ENCODE peak calls at places on chromosome 20, in six cellular contexts. H, K, Q, S, R and Y are unnamed samples.
A peak's percentile ranks its signal among the peaks of the same experiment; 100 is the strongest.

GRCh38 chr20:23446505-23446904 is 6.2 kb downstream of the CST11 start:
- DNase-seq in K (no peak), H (peak; percentile 53), Q (no peak), S (no peak), R (peak; percentile 60), Y (no peak)

GRCh38 chr20:427849-428657 is 20.0 kb downstream of the RBCK1 start:
- DNase-seq in K (no peak), S (no peak), H (no peak), R (no peak), Q (no peak), Y (no peak)

GRCh38 chr20:11891827-11892521 is 25.7 kb upstream of the BTBD3 start:
- DNase-seq in R (peak; percentile 87), S (peak; percentile 55), Q (peak; percentile 64), K (peak; percentile 62), H (peak; percentile 71), Y (no peak)

GRCh38 chr20:48850257-48850656 is 22.5 kb upstream of the PREX1 start:
- DNase-seq in H (no peak), K (no peak), Q (no peak), R (no peak), S (no peak), Y (no peak)

GRCh38 chr20:48845721-48846306 is 18.0 kb upstream of the PREX1 start:
- DNase-seq in H (no peak), S (no peak), R (peak; percentile 54), K (no peak), Q (no peak), Y (no peak)

GRCh38 chr20:57633945-57634491 is 13.8 kb upstream of the ZBP1 start:
- DNase-seq in K (no peak), S (no peak), Q (no peak), R (no peak), H (no peak), Y (no peak)

GRCh38 chr20:46040902-46041535 is 12.0 kb downstream of the SLC12A5 start:
- DNase-seq in K (no peak), S (no peak), Q (peak; percentile 42), H (peak; percentile 38), R (peak; percentile 67), Y (no peak)

GRCh38 chr20:8860011-8860495 is 208.8 kb upstream of the PLCB4 start:
- DNase-seq in K (no peak), S (no peak), R (peak; percentile 96), H (no peak), Q (no peak), Y (no peak)

GRCh38 chr20:52103911-52104545 is 87.6 kb downstream of the ZFP64 start:
- DNase-seq in S (no peak), K (no peak), H (no peak), Q (peak; percentile 30), R (no peak), Y (no peak)

GRCh38 chr20:1186367-1186991 is 1.7 kb upstream of the TMEM74B start:
- DNase-seq in S (no peak), K (no peak), H (no peak), Q (no peak), R (no peak), Y (no peak)

GRCh38 chr20:18133962-18134361 is 3.7 kb upstream of the KAT14 start:
- DNase-seq in S (no peak), K (no peak), Q (no peak), R (peak; percentile 77), H (no peak), Y (no peak)

GRCh38 chr20:33563788-33564187 is 73.9 kb downstream of the CBFA2T2 start:
- DNase-seq in S (no peak), K (no peak), R (no peak), H (no peak), Q (no peak), Y (no peak)

DNA sequence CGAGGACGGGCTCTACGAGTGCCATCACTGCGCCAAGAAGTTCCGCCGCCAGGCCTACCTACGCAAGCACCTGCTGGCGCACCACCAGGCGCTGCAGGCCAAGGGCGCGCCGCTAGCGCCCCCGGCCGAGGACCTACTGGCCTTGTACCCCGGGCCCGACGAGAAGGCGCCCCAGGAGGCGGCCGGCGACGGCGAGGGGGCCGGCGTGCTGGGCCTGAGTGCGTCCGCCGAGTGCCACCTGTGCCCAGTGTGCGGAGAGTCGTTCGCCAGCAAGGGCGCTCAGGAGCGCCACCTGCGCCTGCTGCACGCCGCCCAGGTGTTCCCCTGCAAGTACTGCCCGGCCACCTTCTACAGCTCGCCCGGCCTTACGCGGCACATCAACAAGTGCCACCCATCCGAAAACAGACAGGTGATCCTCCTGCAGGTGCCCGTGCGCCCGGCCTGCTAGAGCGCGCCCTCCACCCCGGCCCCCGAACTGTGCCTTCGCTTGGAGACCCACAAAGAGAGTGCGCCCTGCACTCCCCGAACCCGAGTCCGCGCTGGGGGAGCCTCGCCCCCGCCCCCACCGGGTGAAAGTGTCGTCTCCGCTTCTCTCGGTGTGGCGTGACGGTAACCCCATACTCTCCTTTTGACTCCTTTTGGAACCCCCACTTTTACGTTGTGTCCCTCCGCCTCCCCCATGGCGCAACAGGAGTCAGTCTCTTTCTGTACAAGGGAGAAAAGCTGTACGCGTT is 1.6 kb downstream of the INSM1 start:
- DNase-seq in K (no peak), Q (no peak), H (no peak), S (no peak), R (peak; percentile 33), Y (peak; percentile 67)
- TF ChIP-seq CTCF in K (no peak), Q (no peak), H (no peak), S (no peak), R (peak; percentile 52), Y (peak; percentile 37)

GRCh38 chr20:58669287-58670006 is 18.4 kb downstream of the STX16 start:
- DNase-seq in K (no peak), H (no peak), R (no peak), Q (no peak), S (no peak), Y (no peak)
- H3K4me3 ChIP-seq in K (no peak overlapping the region), H (no peak overlapping the region), R (no peak overlapping the region), Q (no peak overlapping the region), S (no peak overlapping the region), Y (no peak overlapping the region)

DNA sequence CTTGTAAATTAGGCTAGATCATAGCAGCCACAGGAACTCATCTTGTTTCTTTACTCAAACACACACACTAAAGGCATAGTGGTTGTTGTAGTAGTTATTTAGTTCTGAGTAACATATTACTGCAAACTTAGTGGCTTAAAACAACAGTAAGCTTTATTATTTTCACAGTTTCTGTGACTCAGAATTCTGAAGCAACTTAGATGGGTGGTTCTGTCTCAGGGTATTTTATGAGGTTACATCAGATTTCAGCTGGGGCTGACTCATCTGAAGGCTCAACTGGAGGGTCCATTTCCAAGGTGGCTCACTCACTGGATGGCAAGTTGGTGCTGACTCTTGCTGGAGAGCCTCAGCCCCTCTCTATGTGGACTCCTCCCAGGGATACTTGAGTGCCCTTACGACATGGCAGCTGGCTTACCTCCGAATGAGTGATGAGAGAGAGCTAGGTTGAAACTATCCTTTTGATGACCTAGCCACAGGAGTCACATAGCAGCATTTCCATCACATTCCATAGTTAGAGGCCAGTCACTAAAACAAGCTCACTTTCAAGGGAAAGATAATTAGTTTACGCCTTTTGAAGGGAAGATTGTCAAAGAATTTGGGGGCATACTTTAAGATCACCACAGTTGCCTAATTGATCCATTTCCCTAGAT is 136.5 kb upstream of the PRND start:
- DNase-seq in K (no peak), R (peak; percentile 15), Q (no peak), S (no peak), H (no peak), Y (no peak)
- TF ChIP-seq CTCF in K (no peak), R (no peak), Q (no peak), S (no peak), H (no peak), Y (no peak)

GRCh38 chr20:25439328-25439727 is 31.9 kb downstream of the GINS1 start:
- DNase-seq in R (no peak), S (no peak), K (no peak), H (no peak), Q (no peak), Y (no peak)

DNA sequence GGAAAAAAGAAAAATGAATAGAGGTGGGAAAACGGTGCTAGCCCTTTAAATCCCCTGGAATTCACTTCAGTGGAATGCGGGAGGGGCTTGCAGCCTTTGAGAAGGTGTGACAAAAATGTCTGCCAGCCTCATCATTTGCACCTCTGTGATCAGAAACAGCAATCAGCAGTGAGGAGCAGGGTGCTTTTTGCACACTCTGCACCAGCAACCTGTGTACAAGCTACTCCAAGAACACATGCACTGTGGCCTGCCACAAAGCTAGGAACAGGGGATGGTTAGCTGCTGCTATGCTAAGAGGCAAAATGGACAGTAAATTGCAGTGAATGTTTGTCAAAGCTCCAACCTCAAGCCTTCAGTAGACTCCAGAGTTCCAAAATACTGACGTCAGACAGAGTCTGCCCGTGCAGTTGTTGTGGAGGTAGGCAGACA is 29.7 kb downstream of the GINS1 start:
- DNase-seq in Q (peak; percentile 17), R (no peak), S (no peak), K (no peak), H (no peak), Y (no peak)
- H3K4me3 ChIP-seq in Q (no peak overlapping the region), R (no peak overlapping the region), S (no peak overlapping the region), K (no peak overlapping the region), H (no peak overlapping the region), Y (no peak overlapping the region)

GRCh38 chr20:62396367-62397239 is 9.7 kb downstream of the RPS21 start:
- DNase-seq in R (no peak), H (no peak), Q (no peak), S (no peak), K (no peak), Y (no peak)

GRCh38 chr20:62393266-62393665 is 6.4 kb downstream of the RPS21 start:
- DNase-seq in H (no peak), K (no peak), Q (no peak), S (no peak), R (no peak), Y (no peak)

GRCh38 chr20:62393830-62394229 is 6.9 kb downstream of the RPS21 start:
- DNase-seq in H (no peak), Q (no peak), S (no peak), K (no peak), R (no peak), Y (no peak)

GRCh38 chr20:62394248-62395245 is 7.6 kb downstream of the RPS21 start:
- DNase-seq in Q (no peak), S (no peak), H (no peak), K (no peak), R (no peak), Y (no peak)

GRCh38 chr20:62395311-62396242 is 8.7 kb downstream of the RPS21 start:
- DNase-seq in S (no peak), K (no peak), H (no peak), Q (no peak), R (no peak), Y (no peak)
- TF ChIP-seq CTCF in S (no peak), K (no peak), H (no peak), Q (peak; percentile 66), R (no peak), Y (no peak)

GRCh38 chr20:3172933-3173581 is at the start of gene LZTS3:
- DNase-seq in R (peak; percentile 35), S (peak; percentile 49), Q (peak; percentile 66), H (peak; percentile 81), K (peak; percentile 80), Y (peak; percentile 77)

GRCh38 chr20:3177746-3178477 is 4.6 kb upstream of the LZTS3 start:
- DNase-seq in R (no peak), K (no peak), Q (no peak), S (no peak), H (no peak), Y (no peak)

GRCh38 chr20:3174442-3175263 is 1.3 kb upstream of the LZTS3 start:
- DNase-seq in H (no peak), Q (no peak), S (no peak), R (peak; percentile 55), K (no peak), Y (no peak)

GRCh38 chr20:3173582-3174441 is 463 bp upstream of the LZTS3 start:
- DNase-seq in H (peak; percentile 94), S (peak; percentile 80), R (peak; percentile 91), Q (peak; percentile 88), K (peak; percentile 93), Y (peak; percentile 84)

GRCh38 chr20:3175270-3175669 is 1.9 kb upstream of the LZTS3 start:
- DNase-seq in K (no peak), H (no peak), R (no peak), Q (no peak), S (no peak), Y (no peak)
- H3K4me3 ChIP-seq in K (peak overlapping the region; percentile 92), H (peak overlapping the region; percentile 81), R (peak overlapping the region; percentile 92), Q (peak overlapping the region; percentile 99), S (no peak overlapping the region), Y (no peak overlapping the region)